ENCODE peak calls at places on chromosomes 5 and 9, in eight cellular contexts. S is spleen; M is H1; W is CD8-positive, alpha-beta T cell; F is cardiac fibroblast; P is GM23338; H is bronchial epithelial cell; T is fibroblast of the aortic adventitia. Q is an unnamed sample.

GRCh38 chr9:129131300-129132145 is 20.3 kb downstream of the PTPA start:
- DNase-seq in S (peak), M (peak), W (peak), F (peak), P (peak), H (peak), T (peak), Q (peak)

GRCh38 chr9:96460877-96461276 is 10.9 kb downstream of the HABP4 start:
- DNase-seq in S (no peak), M (no peak), W (no peak), F (peak), P (no peak), H (no peak), T (peak), Q (peak)

GRCh38 chr5:109533847-109534272 is 124.1 kb upstream of the PJA2 start:
- DNase-seq in S (no peak), M (no peak), W (no peak), F (peak), P (no peak), H (peak), T (peak), Q (peak)

GRCh38 chr5:100901851-100902341 is 1.2 kb downstream of the ST8SIA4 start:
- DNase-seq in S (peak), M (no peak), W (peak), F (peak), P (peak), H (peak), T (no peak), Q (no peak)

GRCh38 chr5:96413028-96413427 is 20.0 kb downstream of the PCSK1 start:
- DNase-seq in S (no peak), M (no peak), W (no peak), F (peak), P (no peak), H (no peak), T (no peak), Q (no peak)

GRCh38 chr5:40991168-40991980 is 79.8 kb downstream of the MROH2B start:
- DNase-seq in S (no peak), M (no peak), W (no peak), F (peak), P (no peak), H (peak), T (peak), Q (peak)

GRCh38 chr5:99059685-99060084 is 130.9 kb upstream of the CHD1 start:
- DNase-seq in S (no peak), M (no peak), W (no peak), F (no peak), P (no peak), H (no peak), T (no peak), Q (no peak)

GRCh38 chr5:66945389-66946349 is 250.9 kb downstream of the CD180 start:
- DNase-seq in S (no peak), M (no peak), W (no peak), F (peak), P (no peak), H (no peak), T (no peak), Q (no peak)

GRCh38 chr9:93585259-93585658 is 8.9 kb downstream of the PHF2 start:
- DNase-seq in S (no peak), M (no peak), W (no peak), F (no peak), P (no peak), H (no peak), T (no peak), Q (no peak)

GRCh38 chr5:77841616-77842015 is 65.5 kb upstream of the TBCA start:
- DNase-seq in S (no peak), M (no peak), W (no peak), F (no peak), P (no peak), H (no peak), T (no peak), Q (peak)

DNA sequence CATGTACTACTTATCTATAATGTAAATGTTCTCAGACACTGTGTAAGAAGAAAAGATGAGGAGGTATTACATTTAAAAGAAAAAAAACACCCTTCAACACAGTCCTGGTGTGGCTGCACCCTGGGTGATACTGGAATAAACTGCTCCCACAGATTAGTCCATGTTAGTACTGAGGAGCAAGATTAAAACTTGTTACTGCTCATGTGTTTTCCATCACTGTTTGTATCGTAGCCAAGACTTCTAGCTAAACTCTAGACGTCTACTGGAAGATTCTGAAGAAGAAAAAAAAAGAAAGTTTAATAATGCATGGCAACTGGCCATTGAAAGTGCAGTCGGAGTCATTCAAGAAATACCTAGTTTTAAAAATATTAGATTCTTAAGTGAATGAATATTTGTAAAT is at the start of gene ASPN:
- DNase-seq in S (no peak), M (no peak), W (no peak), F (peak), P (no peak), H (no peak), T (peak), Q (peak)
- H3K4me3 ChIP-seq in S (no peak), M (no peak), W (no peak), F (no peak), P (no peak), H (no peak), T (peak), Q (no peak)

GRCh38 chr5:132459983-132460834 is 30.4 kb downstream of the IRF1 start:
- DNase-seq in S (peak), M (no peak), W (no peak), F (no peak), P (no peak), H (no peak), T (no peak), Q (no peak)
- TF ChIP-seq CTCF in S (peak), M (peak), W (no peak), F (peak), P (no peak), H (peak), T (peak), Q (no peak)

DNA sequence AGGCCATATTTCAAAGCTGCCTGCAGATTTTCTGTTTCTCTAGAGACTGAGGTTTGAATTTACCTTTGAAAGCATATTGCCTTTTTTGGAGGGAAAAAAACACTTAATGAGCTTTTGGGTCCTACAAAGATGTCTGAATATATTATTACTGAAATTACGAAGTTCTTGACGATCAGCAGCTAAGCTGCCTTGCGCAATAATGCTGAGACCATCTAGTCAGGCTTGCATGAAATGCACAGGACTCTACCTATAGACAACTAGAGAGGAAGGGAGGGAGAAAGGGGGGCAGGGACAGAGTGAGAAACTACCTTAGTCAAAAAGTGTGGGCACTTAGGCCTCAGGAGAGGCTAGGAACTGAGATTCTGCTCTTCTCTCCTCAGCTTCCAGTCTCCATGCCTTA is 175.9 kb upstream of the KIF2A start:
- DNase-seq in S (no peak), M (no peak), W (no peak), F (no peak), P (no peak), H (no peak), T (no peak), Q (no peak)
- H3K4me3 ChIP-seq in S (no peak), M (no peak), W (no peak), F (no peak), P (no peak), H (no peak), T (no peak), Q (no peak)

GRCh38 chr5:138752341-138752950 is 779 bp upstream of the CTNNA1 start:
- DNase-seq in S (no peak), M (peak), W (no peak), F (no peak), P (peak), H (peak), T (peak), Q (no peak)

GRCh38 chr5:138755084-138755748 is 2.0 kb downstream of the CTNNA1 start:
- DNase-seq in S (no peak), M (no peak), W (no peak), F (no peak), P (no peak), H (peak), T (no peak), Q (no peak)

GRCh38 chr5:138753794-138754698 is 821 bp downstream of the CTNNA1 start:
- DNase-seq in S (peak), M (peak), W (no peak), F (peak), P (peak), H (peak), T (peak), Q (peak)

GRCh38 chr5:138754699-138755057 is 1.5 kb downstream of the CTNNA1 start:
- DNase-seq in S (no peak), M (no peak), W (no peak), F (peak), P (no peak), H (peak), T (no peak), Q (no peak)

DNA sequence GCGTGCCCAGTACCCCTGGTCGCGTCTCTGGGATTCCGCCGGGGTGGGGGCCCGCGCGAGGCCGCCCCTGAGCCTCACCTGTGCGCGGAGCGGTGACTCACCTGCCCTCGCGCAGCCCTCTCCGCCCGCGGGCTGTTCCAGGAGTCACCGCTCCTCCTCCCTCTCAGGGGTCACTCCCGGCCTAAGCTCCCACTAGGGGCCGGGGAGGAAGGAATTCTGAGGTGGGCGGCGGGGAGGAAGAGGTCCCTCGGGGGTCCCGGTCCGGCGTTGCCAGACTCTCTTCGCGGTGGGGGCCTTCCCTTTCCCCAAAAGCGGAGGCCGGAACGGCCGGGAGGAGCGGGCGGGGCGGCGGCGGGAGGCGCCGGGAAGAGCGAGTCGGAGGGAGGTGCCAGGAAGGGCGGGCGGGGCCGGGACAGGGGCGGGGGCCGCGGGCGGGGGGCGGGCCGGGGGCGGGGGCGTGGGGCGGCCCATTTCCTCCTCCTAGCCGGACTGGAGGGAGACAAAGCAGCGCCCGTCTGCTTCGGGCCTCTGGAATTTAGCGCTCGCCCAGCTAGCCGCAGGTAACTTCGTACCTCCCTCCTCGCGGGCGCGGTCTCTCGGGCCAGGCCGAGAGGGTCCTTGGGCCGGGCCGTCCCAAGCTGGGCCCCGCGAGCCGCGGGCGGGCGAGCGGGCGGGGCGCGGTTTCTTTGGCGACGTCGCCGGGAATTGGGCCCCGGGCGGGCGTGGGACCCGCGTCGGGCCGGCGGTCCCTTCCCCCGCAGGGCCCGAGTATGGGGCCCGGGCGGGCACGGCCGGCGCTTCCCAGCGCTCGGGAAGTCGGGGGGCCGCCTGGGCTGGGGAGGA is at the start of gene CTNNA1:
- DNase-seq in S (peak), M (peak), W (peak), F (peak), P (peak), H (peak), T (peak), Q (peak)
- TF ChIP-seq CTCF in S (no peak), M (no peak), W (no peak), F (no peak), P (no peak), H (no peak), T (no peak), Q (no peak)

GRCh38 chr9:120030847-120031246 is 549.1 kb downstream of the CDK5RAP2 start:
- DNase-seq in S (no peak), M (no peak), W (no peak), F (no peak), P (no peak), H (no peak), T (no peak), Q (no peak)
- H3K4me3 ChIP-seq in S (no peak), M (no peak), W (no peak), F (no peak), P (no peak), H (no peak), T (no peak), Q (no peak)

GRCh38 chr5:172648755-172649154 is 7.7 kb downstream of the NEURL1B start:
- DNase-seq in S (no peak), M (no peak), W (no peak), F (no peak), P (no peak), H (peak), T (no peak), Q (no peak)
- TF ChIP-seq CTCF in S (no peak), M (no peak), W (no peak), F (no peak), P (no peak), H (no peak), T (no peak), Q (no peak)

DNA sequence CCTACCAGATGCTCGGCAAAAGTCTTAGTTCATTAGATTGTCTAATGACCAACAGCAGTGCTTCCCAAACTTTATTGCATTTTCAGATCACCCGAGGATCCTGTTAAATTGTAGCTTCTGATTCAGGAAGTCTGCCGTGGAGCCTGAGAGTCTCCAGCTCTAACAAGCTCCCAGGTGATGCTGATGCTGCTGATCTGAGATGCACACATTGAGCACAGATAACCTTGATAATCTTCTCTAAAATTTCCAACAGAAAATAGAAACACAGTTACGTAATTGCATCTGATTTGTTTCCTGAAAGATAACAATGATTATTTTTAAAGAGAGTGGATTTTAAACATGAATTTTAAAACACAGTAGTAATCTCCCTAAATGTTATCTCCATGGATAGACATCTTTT is 122.9 kb upstream of the TNPO1 start:
- DNase-seq in S (no peak), M (no peak), W (no peak), F (no peak), P (no peak), H (no peak), T (no peak), Q (no peak)
- H3K4me3 ChIP-seq in S (no peak), M (no peak), W (no peak), F (no peak), P (no peak), H (no peak), T (no peak), Q (no peak)

DNA sequence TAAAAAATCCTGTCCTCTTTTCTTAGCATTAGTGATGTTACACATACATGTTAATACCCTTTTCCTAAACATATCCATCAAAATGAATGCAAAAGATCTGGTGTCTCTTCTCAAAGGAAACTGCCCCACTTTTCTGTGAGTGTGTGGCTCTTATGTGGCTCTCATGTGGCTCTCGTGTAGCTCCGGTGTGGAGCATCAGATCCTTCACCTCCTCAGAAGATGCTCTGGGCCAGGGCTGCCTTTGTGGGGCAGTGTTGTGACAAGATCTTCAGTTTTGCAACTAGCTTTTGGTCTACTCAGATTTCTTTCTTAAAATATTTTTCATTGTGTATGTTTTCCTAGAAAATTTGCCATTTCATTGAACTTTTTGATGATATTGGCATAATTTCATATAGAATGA is 19.3 kb downstream of the GARNL3 start:
- DNase-seq in S (no peak), M (no peak), W (peak), F (peak), P (peak), H (peak), T (peak), Q (peak)
- TF ChIP-seq CTCF in S (no peak), M (no peak), W (no peak), F (peak), P (peak), H (peak), T (peak), Q (peak)

GRCh38 chr5:88664630-88665029 is 218.4 kb downstream of the MEF2C start:
- DNase-seq in S (no peak), M (no peak), W (no peak), F (no peak), P (peak), H (no peak), T (no peak), Q (no peak)

GRCh38 chr5:88669314-88669713 is 213.7 kb downstream of the MEF2C start:
- DNase-seq in S (no peak), M (no peak), W (no peak), F (no peak), P (no peak), H (no peak), T (no peak), Q (no peak)

GRCh38 chr5:88667187-88668141 is 215.5 kb downstream of the MEF2C start:
- DNase-seq in S (no peak), M (no peak), W (no peak), F (no peak), P (peak), H (no peak), T (no peak), Q (no peak)

GRCh38 chr5:88665750-88666215 is 217.2 kb downstream of the MEF2C start:
- DNase-seq in S (no peak), M (no peak), W (no peak), F (no peak), P (peak), H (no peak), T (no peak), Q (no peak)

GRCh38 chr5:88666761-88667186 is 216.2 kb downstream of the MEF2C start:
- DNase-seq in S (no peak), M (no peak), W (no peak), F (peak), P (peak), H (no peak), T (peak), Q (no peak)
- H3K4me3 ChIP-seq in S (peak), M (peak), W (peak), F (peak), P (peak), H (peak), T (peak), Q (no peak)

DNA sequence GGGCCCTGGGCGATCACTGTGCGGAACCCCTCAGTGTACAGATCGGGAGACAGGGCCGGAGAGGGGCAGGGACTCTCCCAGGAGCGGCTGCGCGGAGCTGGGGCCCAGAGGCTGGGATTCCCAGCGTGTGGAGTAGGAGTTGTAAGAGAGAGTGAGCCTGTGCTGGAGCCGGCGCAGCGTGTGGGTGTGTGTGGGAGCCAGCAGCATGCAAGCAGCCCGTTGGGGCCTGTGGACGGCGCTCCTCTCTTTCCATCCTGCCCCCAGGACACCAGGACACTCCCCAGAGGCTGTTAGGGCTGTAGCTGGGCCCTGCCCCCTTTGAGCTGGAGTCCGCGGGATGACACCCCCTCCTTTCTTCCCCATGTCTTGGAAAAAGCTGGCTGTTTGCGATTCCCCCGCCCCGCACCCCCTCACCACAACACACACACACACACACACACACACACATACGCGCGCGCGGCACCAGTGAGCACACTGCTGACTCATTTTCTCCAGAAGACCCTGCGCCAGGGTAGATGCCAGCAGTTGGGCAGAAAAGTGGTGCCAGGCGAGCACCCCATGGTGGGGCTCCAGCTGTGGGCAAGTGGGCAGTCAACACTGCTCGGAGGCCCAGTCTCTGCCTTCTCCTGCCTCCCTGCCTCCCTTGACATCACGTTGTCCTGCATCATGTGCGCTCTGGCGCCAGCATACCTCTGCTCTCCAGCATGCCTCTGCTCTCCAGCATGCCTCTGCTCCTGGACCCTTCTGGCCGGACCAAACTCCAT is 1.5 kb downstream of the COL27A1 start:
- DNase-seq in S (no peak), M (peak), W (no peak), F (peak), P (peak), H (peak), T (peak), Q (peak)
- TF ChIP-seq CTCF in S (no peak), M (no peak), W (no peak), F (no peak), P (peak), H (peak), T (no peak), Q (peak)